ENCODE peak calls at places on chromosome 11, in five cellular contexts. One of them, this sample, is unnamed.

GRCh38 chr11:32099516-32099915 is 8.6 kb downstream of the RCN1 start:
- DNase-seq in SJSA1: no peak
- DNase-seq in breast epithelium: no peak
- DNase-seq in AG04450: no peak
- DNase-seq in neural progenitor cell: no peak
- DNase-seq in this sample: no peak

GRCh38 chr11:126317681-126318641 is 14.1 kb downstream of the DCPS start:
- DNase-seq in SJSA1: peak
- DNase-seq in breast epithelium: peak
- DNase-seq in AG04450: no peak
- DNase-seq in neural progenitor cell: no peak
- DNase-seq in this sample: no peak

GRCh38 chr11:11272254-11272653 is 80.8 kb downstream of the CSNK2A3 start:
- DNase-seq in SJSA1: no peak
- DNase-seq in breast epithelium: no peak
- DNase-seq in AG04450: no peak
- DNase-seq in neural progenitor cell: no peak
- DNase-seq in this sample: no peak

GRCh38 chr11:73189315-73189714 is 28.8 kb upstream of the P2RY2 start:
- DNase-seq in SJSA1: no peak
- DNase-seq in breast epithelium: peak
- DNase-seq in AG04450: no peak
- DNase-seq in neural progenitor cell: no peak
- DNase-seq in this sample: no peak

GRCh38 chr11:100910808-100911207 is 218.8 kb downstream of the PGR start:
- DNase-seq in SJSA1: no peak
- DNase-seq in breast epithelium: no peak
- DNase-seq in AG04450: no peak
- DNase-seq in neural progenitor cell: no peak
- DNase-seq in this sample: no peak

GRCh38 chr11:121328213-121328966 is 35.8 kb downstream of the SC5D start:
- DNase-seq in SJSA1: no peak
- DNase-seq in breast epithelium: no peak
- DNase-seq in AG04450: no peak
- DNase-seq in neural progenitor cell: no peak
- DNase-seq in this sample: no peak

GRCh38 chr11:78338138-78338537 is 79.5 kb downstream of the GAB2 start:
- DNase-seq in SJSA1: no peak
- DNase-seq in breast epithelium: no peak
- DNase-seq in AG04450: no peak
- DNase-seq in neural progenitor cell: no peak
- DNase-seq in this sample: no peak

GRCh38 chr11:6297831-6298230 is 22.5 kb downstream of the CAVIN3 start:
- DNase-seq in SJSA1: no peak
- DNase-seq in breast epithelium: no peak
- DNase-seq in AG04450: no peak
- DNase-seq in neural progenitor cell: no peak
- DNase-seq in this sample: no peak

GRCh38 chr11:8873966-8874365 is 37.0 kb upstream of the AKIP1 start:
- DNase-seq in SJSA1: no peak
- DNase-seq in breast epithelium: no peak
- DNase-seq in AG04450: no peak
- DNase-seq in neural progenitor cell: no peak
- DNase-seq in this sample: no peak

GRCh38 chr11:10044618-10045017 is 249.4 kb downstream of the SBF2 start:
- DNase-seq in SJSA1: no peak
- DNase-seq in breast epithelium: no peak
- DNase-seq in AG04450: no peak
- DNase-seq in neural progenitor cell: peak
- DNase-seq in this sample: no peak

GRCh38 chr11:44916316-44916715 is 34.4 kb downstream of the TP53I11 start:
- DNase-seq in SJSA1: no peak
- DNase-seq in breast epithelium: no peak
- DNase-seq in AG04450: no peak
- DNase-seq in neural progenitor cell: no peak
- DNase-seq in this sample: no peak

GRCh38 chr11:116840224-116840745 is 2.9 kb upstream of the APOA1 start:
- DNase-seq in SJSA1: no peak
- DNase-seq in breast epithelium: no peak
- DNase-seq in AG04450: no peak
- DNase-seq in neural progenitor cell: peak
- DNase-seq in this sample: no peak

GRCh38 chr11:74683941-74684481 is 47.2 kb downstream of the CHRDL2 start:
- DNase-seq in SJSA1: no peak
- DNase-seq in breast epithelium: no peak
- DNase-seq in AG04450: no peak
- DNase-seq in neural progenitor cell: no peak
- DNase-seq in this sample: no peak

GRCh38 chr11:44702897-44703296 is 23.9 kb upstream of the TSPAN18 start:
- DNase-seq in SJSA1: no peak
- DNase-seq in breast epithelium: no peak
- DNase-seq in AG04450: no peak
- DNase-seq in neural progenitor cell: no peak
- DNase-seq in this sample: no peak

GRCh38 chr11:43738600-43739409 is 58.3 kb downstream of the HSD17B12 start:
- DNase-seq in SJSA1: no peak
- DNase-seq in breast epithelium: no peak
- DNase-seq in AG04450: peak
- DNase-seq in neural progenitor cell: peak
- DNase-seq in this sample: peak

GRCh38 chr11:11481371-11481770 is 128.3 kb upstream of the CSNK2A3 start:
- DNase-seq in SJSA1: no peak
- DNase-seq in breast epithelium: no peak
- DNase-seq in AG04450: no peak
- DNase-seq in neural progenitor cell: no peak
- DNase-seq in this sample: no peak

GRCh38 chr11:76861490-76861953 is 804 bp downstream of the ACER3 start:
- DNase-seq in SJSA1: no peak
- DNase-seq in breast epithelium: no peak
- DNase-seq in AG04450: no peak
- DNase-seq in neural progenitor cell: peak
- DNase-seq in this sample: no peak

GRCh38 chr11:8296872-8297271 is 33.2 kb upstream of the LMO1 start:
- DNase-seq in SJSA1: no peak
- DNase-seq in breast epithelium: no peak
- DNase-seq in AG04450: no peak
- DNase-seq in neural progenitor cell: peak
- DNase-seq in this sample: no peak

GRCh38 chr11:63880031-63880841 is 36.7 kb downstream of the RCOR2 start:
- DNase-seq in SJSA1: no peak
- DNase-seq in breast epithelium: no peak
- DNase-seq in AG04450: peak
- DNase-seq in neural progenitor cell: peak
- DNase-seq in this sample: no peak

GRCh38 chr11:403021-403760 is 9.2 kb downstream of the PKP3 start:
- DNase-seq in SJSA1: no peak
- DNase-seq in breast epithelium: no peak
- DNase-seq in AG04450: no peak
- DNase-seq in neural progenitor cell: no peak
- DNase-seq in this sample: no peak

GRCh38 chr11:116879789-116880402 is 42.5 kb upstream of the APOA1 start:
- DNase-seq in SJSA1: no peak
- DNase-seq in breast epithelium: no peak
- DNase-seq in AG04450: peak
- DNase-seq in neural progenitor cell: peak
- DNase-seq in this sample: peak

GRCh38 chr11:38718049-38718448 is 2120.0 kb upstream of the RAG2 start:
- DNase-seq in SJSA1: no peak
- DNase-seq in breast epithelium: no peak
- DNase-seq in AG04450: no peak
- DNase-seq in neural progenitor cell: peak
- DNase-seq in this sample: no peak

GRCh38 chr11:17519031-17519430 is 25.2 kb downstream of the USH1C start:
- DNase-seq in SJSA1: no peak
- DNase-seq in breast epithelium: no peak
- DNase-seq in AG04450: no peak
- DNase-seq in neural progenitor cell: no peak
- DNase-seq in this sample: no peak

GRCh38 chr11:33674035-33674814 is 26.4 kb downstream of the C11orf91 start:
- DNase-seq in SJSA1: peak
- DNase-seq in breast epithelium: no peak
- DNase-seq in AG04450: peak
- DNase-seq in neural progenitor cell: no peak
- DNase-seq in this sample: no peak

GRCh38 chr11:67284811-67285540 is 4.1 kb upstream of the ANKRD13D start:
- DNase-seq in SJSA1: no peak
- DNase-seq in breast epithelium: no peak
- DNase-seq in AG04450: no peak
- DNase-seq in neural progenitor cell: no peak
- DNase-seq in this sample: no peak

GRCh38 chr11:73465019-73465675 is 88.9 kb downstream of the RELT start:
- DNase-seq in SJSA1: no peak
- DNase-seq in breast epithelium: no peak
- DNase-seq in AG04450: no peak
- DNase-seq in neural progenitor cell: no peak
- DNase-seq in this sample: no peak

GRCh38 chr11:8167796-8168195 is 1.0 kb downstream of the RIC3 start:
- DNase-seq in SJSA1: no peak
- DNase-seq in breast epithelium: no peak
- DNase-seq in AG04450: no peak
- DNase-seq in neural progenitor cell: peak
- DNase-seq in this sample: no peak

GRCh38 chr11:130465259-130465658 is 16.8 kb downstream of the ADAMTS15 start:
- DNase-seq in SJSA1: no peak
- DNase-seq in breast epithelium: no peak
- DNase-seq in AG04450: no peak
- DNase-seq in neural progenitor cell: no peak
- DNase-seq in this sample: no peak

GRCh38 chr11:22787055-22787454 is 42.5 kb downstream of the SVIP start:
- DNase-seq in SJSA1: no peak
- DNase-seq in breast epithelium: no peak
- DNase-seq in AG04450: no peak
- DNase-seq in neural progenitor cell: no peak
- DNase-seq in this sample: no peak

GRCh38 chr11:133153031-133153430 is 379.3 kb downstream of the OPCML start:
- DNase-seq in SJSA1: no peak
- DNase-seq in breast epithelium: no peak
- DNase-seq in AG04450: no peak
- DNase-seq in neural progenitor cell: no peak
- DNase-seq in this sample: no peak

GRCh38 chr11:10293423-10294288 is at the start of gene SBF2:
- DNase-seq in SJSA1: peak
- DNase-seq in breast epithelium: peak
- DNase-seq in AG04450: peak
- DNase-seq in neural progenitor cell: peak
- DNase-seq in this sample: no peak

GRCh38 chr11:100269511-100269910 is 417.6 kb upstream of the ARHGAP42 start:
- DNase-seq in SJSA1: no peak
- DNase-seq in breast epithelium: no peak
- DNase-seq in AG04450: no peak
- DNase-seq in neural progenitor cell: no peak
- DNase-seq in this sample: no peak

GRCh38 chr11:97201743-97202612 is 812.2 kb downstream of the JRKL start:
- DNase-seq in SJSA1: no peak
- DNase-seq in breast epithelium: no peak
- DNase-seq in AG04450: no peak
- DNase-seq in neural progenitor cell: peak
- DNase-seq in this sample: no peak

GRCh38 chr11:75475767-75476650 is 43.0 kb upstream of the KLHL35 start:
- DNase-seq in SJSA1: no peak
- DNase-seq in breast epithelium: no peak
- DNase-seq in AG04450: no peak
- DNase-seq in neural progenitor cell: no peak
- DNase-seq in this sample: no peak

GRCh38 chr11:132217856-132218255 is 847.4 kb downstream of the NTM start:
- DNase-seq in SJSA1: no peak
- DNase-seq in breast epithelium: no peak
- DNase-seq in AG04450: no peak
- DNase-seq in neural progenitor cell: no peak
- DNase-seq in this sample: no peak

GRCh38 chr11:79092791-79093313 is 348.0 kb downstream of the TENM4 start:
- DNase-seq in SJSA1: no peak
- DNase-seq in breast epithelium: no peak
- DNase-seq in AG04450: peak
- DNase-seq in neural progenitor cell: no peak
- DNase-seq in this sample: peak

GRCh38 chr11:60970369-60970774 is 1.1 kb upstream of the CD6 start:
- DNase-seq in SJSA1: peak
- DNase-seq in breast epithelium: no peak
- DNase-seq in AG04450: no peak
- DNase-seq in neural progenitor cell: peak
- DNase-seq in this sample: no peak

GRCh38 chr11:1152316-1153104 is 5.2 kb upstream of the MUC5AC start:
- DNase-seq in SJSA1: peak
- DNase-seq in breast epithelium: peak
- DNase-seq in AG04450: peak
- DNase-seq in neural progenitor cell: no peak
- DNase-seq in this sample: peak

GRCh38 chr11:16603890-16604783 is 134.3 kb upstream of the C11orf58 start:
- DNase-seq in SJSA1: peak
- DNase-seq in breast epithelium: no peak
- DNase-seq in AG04450: no peak
- DNase-seq in neural progenitor cell: peak
- DNase-seq in this sample: no peak

DNA sequence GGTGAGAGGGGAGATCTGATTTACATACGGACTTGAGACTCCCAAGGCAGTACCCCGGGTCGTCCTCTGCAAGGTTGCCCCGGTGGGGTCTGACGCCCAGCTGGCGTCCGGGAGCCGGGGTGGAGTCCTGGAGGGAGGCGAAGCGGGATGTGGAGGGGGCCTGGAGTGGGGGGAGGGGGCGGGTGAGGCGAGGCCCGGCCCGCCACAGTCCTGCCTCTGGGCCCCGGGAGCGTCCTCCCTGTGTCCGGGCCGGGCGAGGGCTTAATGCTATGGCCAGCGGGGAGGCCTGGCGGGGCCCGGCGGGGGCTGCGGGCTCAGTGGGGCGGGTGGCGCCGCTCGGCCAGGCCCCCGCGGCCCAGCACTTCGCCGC is 2.4 kb upstream of the MYBPC3 start:
- DNase-seq in SJSA1: no peak
- DNase-seq in breast epithelium: no peak
- DNase-seq in AG04450: no peak
- DNase-seq in neural progenitor cell: no peak
- DNase-seq in this sample: no peak
- H3K4me3 ChIP-seq in SJSA1: peak
- H3K4me3 ChIP-seq in breast epithelium: peak
- H3K4me3 ChIP-seq in AG04450: no peak
- H3K4me3 ChIP-seq in neural progenitor cell: peak
- H3K4me3 ChIP-seq in this sample: peak

GRCh38 chr11:86246293-86246675 is 1.7 kb downstream of the EED start:
- DNase-seq in SJSA1: no peak
- DNase-seq in breast epithelium: no peak
- DNase-seq in AG04450: no peak
- DNase-seq in neural progenitor cell: no peak
- DNase-seq in this sample: no peak
- H3K4me3 ChIP-seq in SJSA1: peak
- H3K4me3 ChIP-seq in breast epithelium: peak
- H3K4me3 ChIP-seq in AG04450: peak
- H3K4me3 ChIP-seq in neural progenitor cell: peak
- H3K4me3 ChIP-seq in this sample: peak

GRCh38 chr11:70716986-70717775 is 318.9 kb downstream of the CTTN start:
- DNase-seq in SJSA1: no peak
- DNase-seq in breast epithelium: no peak
- DNase-seq in AG04450: no peak
- DNase-seq in neural progenitor cell: no peak
- DNase-seq in this sample: no peak
- H3K4me3 ChIP-seq in SJSA1: no peak
- H3K4me3 ChIP-seq in breast epithelium: no peak
- H3K4me3 ChIP-seq in AG04450: no peak
- H3K4me3 ChIP-seq in neural progenitor cell: no peak
- H3K4me3 ChIP-seq in this sample: no peak

GRCh38 chr11:111977141-111978027 is 40.2 kb downstream of the DIXDC1 start:
- DNase-seq in SJSA1: peak
- DNase-seq in breast epithelium: peak
- DNase-seq in AG04450: no peak
- DNase-seq in neural progenitor cell: peak
- DNase-seq in this sample: no peak
- H3K4me3 ChIP-seq in SJSA1: peak
- H3K4me3 ChIP-seq in breast epithelium: peak
- H3K4me3 ChIP-seq in AG04450: peak
- H3K4me3 ChIP-seq in neural progenitor cell: peak
- H3K4me3 ChIP-seq in this sample: peak

This sample was measured in kidney epithelial cell.